ENCODE peak calls at places on chromosome 9, in four cellular contexts. T is pancreas; E is CD8-positive, alpha-beta memory T cell; M is heart left ventricle. S is an unnamed sample.

GRCh38 chr9:93577045-93577939 is 908 bp downstream of the PHF2 start:
- DNase-seq in T (peak; percentile 41), E (no peak), M (no peak), S (no peak)

GRCh38 chr9:136209232-136209631 is 4.3 kb upstream of the LHX3 start:
- DNase-seq in T (no peak), E (no peak), M (no peak), S (no peak)

GRCh38 chr9:35057271-35057620 is 15.2 kb downstream of the VCP start:
- DNase-seq in T (no peak), E (no peak), M (no peak), S (no peak)

GRCh38 chr9:21696411-21696865 is 106.0 kb upstream of the MTAP start:
- DNase-seq in T (no peak), E (no peak), M (no peak), S (no peak)

GRCh38 chr9:23555849-23556248 is 270.2 kb downstream of the ELAVL2 start:
- DNase-seq in T (no peak), E (no peak), M (no peak), S (no peak)

GRCh38 chr9:14924821-14925220 is 14.6 kb upstream of the FREM1 start:
- DNase-seq in T (no peak), E (no peak), M (no peak), S (no peak)

GRCh38 chr9:91036826-91037510 is 235.3 kb downstream of the SYK start:
- DNase-seq in T (peak; percentile 79), E (peak; percentile 42), M (peak; percentile 78), S (peak; percentile 59)

GRCh38 chr9:120933310-120934044 is 6.9 kb upstream of the TRAF1 start:
- DNase-seq in T (no peak), E (no peak), M (no peak), S (no peak)

GRCh38 chr9:135049460-135049859 is 38.0 kb upstream of the OLFM1 start:
- DNase-seq in T (no peak), E (no peak), M (no peak), S (no peak)

GRCh38 chr9:120099064-120099463 is 480.9 kb downstream of the CDK5RAP2 start:
- DNase-seq in T (no peak), E (no peak), M (no peak), S (no peak)

GRCh38 chr9:98215266-98215665 is 22.8 kb upstream of the CORO2A start:
- DNase-seq in T (no peak), E (no peak), M (no peak), S (no peak)

GRCh38 chr9:106697390-106697789 is 165.6 kb upstream of the ZNF462 start:
- DNase-seq in T (no peak), E (no peak), M (no peak), S (no peak)

GRCh38 chr9:130847306-130848217 is 12.5 kb downstream of the ABL1 start:
- DNase-seq in T (peak; percentile 28), E (no peak), M (peak; percentile 85), S (no peak)

GRCh38 chr9:33263131-33263935 is 1.2 kb downstream of the BAG1 start:
- DNase-seq in T (peak; percentile 38), E (no peak), M (no peak), S (no peak)

GRCh38 chr9:110152704-110153374 is 55.1 kb downstream of the C9orf152 start:
- DNase-seq in T (no peak), E (no peak), M (no peak), S (no peak)

GRCh38 chr9:135602789-135603481 is 36.4 kb downstream of the GLT6D1 start:
- DNase-seq in T (peak; percentile 42), E (peak; percentile 33), M (peak; percentile 25), S (peak; percentile 70)

GRCh38 chr9:134473353-134474057 is 147.2 kb downstream of the RXRA start:
- DNase-seq in T (no peak), E (no peak), M (no peak), S (no peak)

GRCh38 chr9:73230257-73230656 is 78.6 kb downstream of the ANXA1 start:
- DNase-seq in T (no peak), E (no peak), M (no peak), S (no peak)

GRCh38 chr9:3824062-3824461 is 298.3 kb upstream of the RFX3 start:
- DNase-seq in T (no peak), E (no peak), M (no peak), S (no peak)

GRCh38 chr9:13750061-13750460 is 470.6 kb upstream of the MPDZ start:
- DNase-seq in T (no peak), E (no peak), M (no peak), S (no peak)

GRCh38 chr9:83281306-83282255 is 218.6 kb upstream of the RASEF start:
- DNase-seq in T (peak; percentile 64), E (no peak), M (peak; percentile 72), S (no peak)

GRCh38 chr9:88775559-88775958 is 215.7 kb upstream of the S1PR3 start:
- DNase-seq in T (no peak), E (no peak), M (no peak), S (no peak)
- H3K4me1 ChIP-seq in T (no peaks in the 10 kb centered on the region), E (no peaks in the 10 kb centered on the region), M (peaks cover 12% of the 10 kb centered on the region), S (no peaks in the 10 kb centered on the region)

GRCh38 chr9:132739705-132740310 is 69.5 kb downstream of the GTF3C4 start:
- DNase-seq in T (no peak), E (no peak), M (no peak), S (no peak)

GRCh38 chr9:132744881-132745761 is 74.9 kb downstream of the GTF3C4 start:
- DNase-seq in T (no peak), E (no peak), M (no peak), S (no peak)

GRCh38 chr9:132740526-132741309 is 70.5 kb downstream of the GTF3C4 start:
- DNase-seq in T (no peak), E (no peak), M (no peak), S (no peak)

GRCh38 chr9:132743886-132744544 is 73.8 kb downstream of the GTF3C4 start:
- DNase-seq in T (no peak), E (no peak), M (no peak), S (no peak)

DNA sequence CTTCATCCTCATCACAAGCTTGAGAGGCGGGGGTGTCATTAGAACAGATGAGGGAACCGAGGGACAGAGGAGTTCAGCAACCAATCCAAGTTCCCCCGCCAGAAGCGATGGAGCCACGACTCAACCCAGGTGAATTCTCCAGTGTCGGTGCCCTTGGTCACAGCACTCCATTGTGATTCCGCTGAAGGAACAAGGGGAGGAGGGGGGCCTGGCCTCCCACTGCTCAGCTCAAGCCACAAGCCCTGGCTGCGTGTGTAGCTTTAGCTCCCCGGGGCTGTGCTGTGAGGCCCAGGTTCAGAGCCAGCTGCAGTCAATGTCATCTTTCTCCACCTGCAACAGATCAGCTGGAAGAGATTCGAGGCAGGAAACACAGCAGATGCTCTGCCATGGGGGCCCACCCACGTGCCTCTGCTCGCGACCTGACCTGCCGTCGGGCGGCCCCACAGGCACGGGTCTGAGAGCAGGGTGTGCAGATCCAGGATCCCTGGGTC is 72.6 kb downstream of the GTF3C4 start:
- DNase-seq in T (no peak), E (no peak), M (no peak), S (no peak)
- H3K27me3 ChIP-seq in T (no peaks in the 10 kb centered on the region), E (peaks cover 23% of the 10 kb centered on the region), M (peaks cover 46% of the 10 kb centered on the region), S (peaks cover 12% of the 10 kb centered on the region)

DNA sequence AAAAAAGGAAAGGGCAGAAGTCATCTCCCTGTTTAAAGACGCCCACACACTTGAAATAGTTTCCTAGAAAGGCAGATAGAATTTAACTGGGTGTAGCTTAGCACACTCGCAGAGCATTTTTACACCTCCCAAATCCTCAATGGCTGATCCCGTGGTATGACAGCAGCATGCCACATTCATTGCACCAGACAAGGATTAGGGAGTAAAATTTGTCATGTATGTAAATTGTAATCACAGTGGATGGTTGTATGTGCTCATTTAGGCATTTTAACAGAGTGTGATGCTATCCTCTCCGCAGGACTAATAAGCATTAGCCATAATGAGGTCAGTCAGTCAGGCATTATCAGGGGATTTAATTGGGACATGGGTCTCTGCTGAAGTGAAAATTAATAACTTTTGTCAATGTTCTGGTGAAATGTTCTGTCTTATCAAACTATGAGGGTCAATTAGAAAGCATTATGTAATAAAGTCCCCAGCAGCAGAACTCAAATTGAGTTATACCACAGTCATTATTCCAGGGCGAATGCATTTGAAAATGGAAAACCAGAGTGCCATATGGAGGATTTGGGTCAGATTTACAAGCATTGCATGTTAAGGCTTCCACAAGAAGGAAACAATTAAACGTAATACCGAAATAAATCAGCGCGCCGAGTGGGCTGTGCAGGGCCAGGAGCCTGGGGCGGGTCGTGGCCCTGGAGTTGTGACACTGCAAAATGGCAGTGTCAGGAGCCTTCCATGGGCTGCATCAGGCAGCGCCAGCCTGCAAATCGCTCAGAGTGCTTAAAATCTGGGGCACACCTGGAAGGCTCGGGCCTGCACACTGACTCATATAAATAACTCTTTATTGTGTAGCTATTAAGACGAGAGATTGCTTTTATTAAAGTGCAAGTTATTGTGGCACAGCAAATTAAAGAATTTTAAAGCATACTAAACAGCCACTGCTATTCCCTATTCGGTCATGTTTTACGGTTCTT is 602.1 kb downstream of the BNC2 start:
- DNase-seq in T (no peak), E (no peak), M (no peak), S (no peak)
- H3K4me3 ChIP-seq in T (no peak overlapping the region), E (no peak overlapping the region), M (no peak overlapping the region), S (no peak overlapping the region)

DNA sequence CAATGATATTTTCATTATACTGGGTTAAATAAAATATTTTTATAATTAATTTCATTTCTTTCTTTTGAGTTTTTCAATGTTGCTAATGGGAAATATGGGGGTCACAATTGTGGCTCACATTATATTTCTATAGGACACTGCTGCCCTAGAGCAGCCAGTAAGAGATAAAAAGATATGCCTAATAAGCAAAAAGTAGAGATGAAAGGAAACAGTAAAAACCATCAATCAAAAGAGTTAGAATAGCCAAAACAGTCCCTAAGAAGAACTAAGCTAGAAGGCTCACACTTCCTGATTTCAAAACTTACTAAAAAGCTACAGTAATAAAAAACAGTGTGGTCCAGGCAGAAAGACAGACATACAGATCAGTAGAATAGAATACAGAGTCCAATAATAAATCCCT is 104.4 kb downstream of the FANCC start:
- DNase-seq in T (no peak), E (no peak), M (no peak), S (no peak)
- H3K4me1 ChIP-seq in T (no peaks in the 10 kb centered on the region), E (no peaks in the 10 kb centered on the region), M (no peaks in the 10 kb centered on the region), S (peaks cover 7% of the 10 kb centered on the region)

DNA sequence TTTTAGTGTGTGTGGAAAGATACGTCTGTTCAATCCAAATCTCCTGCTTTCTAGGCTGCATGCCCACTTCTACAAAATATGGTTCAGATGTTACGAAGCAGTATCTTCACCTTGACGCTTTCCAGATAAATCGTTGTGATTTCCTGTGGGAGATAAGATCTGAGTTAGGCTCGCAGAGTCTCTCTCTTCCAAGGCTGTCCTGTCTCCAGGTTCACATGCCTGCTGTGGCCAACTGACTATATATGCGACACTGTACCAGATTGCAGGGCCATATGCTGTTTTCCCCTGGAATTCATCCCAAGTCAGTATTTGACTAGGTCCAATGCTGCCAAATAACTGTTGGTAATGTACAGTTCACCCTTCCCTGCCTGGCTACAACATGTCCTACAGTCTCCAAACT is 47.9 kb downstream of the TMEM252 start:
- DNase-seq in T (peak; percentile 44), E (no peak), M (no peak), S (no peak)
- H3K27me3 ChIP-seq in T (no peaks in the 10 kb centered on the region), E (no peaks in the 10 kb centered on the region), M (no peaks in the 10 kb centered on the region), S (no peaks in the 10 kb centered on the region)